ENCODE peak calls at places on chromosomes 7 and 10, in seven cellular contexts. One of them, this sample, is unnamed.

GRCh38 chr7:142800699-142801260 is 30.0 kb downstream of the PRSS2 start:
- DNase-seq in fibroblast of the aortic adventitia: no peak
- DNase-seq in Peyer's patch: no peak
- DNase-seq in MM.1S: no peak
- DNase-seq in thoracic aorta: no peak
- DNase-seq in OCI-LY7: no peak
- DNase-seq in dorsolateral prefrontal cortex: no peak
- DNase-seq in this sample: no peak

GRCh38 chr10:100744136-100744979 is 1.0 kb upstream of the PAX2 start:
- DNase-seq in fibroblast of the aortic adventitia: no peak
- DNase-seq in Peyer's patch: no peak
- DNase-seq in MM.1S: no peak
- DNase-seq in thoracic aorta: no peak
- DNase-seq in OCI-LY7: no peak
- DNase-seq in dorsolateral prefrontal cortex: no peak
- DNase-seq in this sample: no peak

GRCh38 chr7:2090526-2091520 is 141.9 kb downstream of the MAD1L1 start:
- DNase-seq in fibroblast of the aortic adventitia: no peak
- DNase-seq in Peyer's patch: no peak
- DNase-seq in MM.1S: no peak
- DNase-seq in thoracic aorta: no peak
- DNase-seq in OCI-LY7: no peak
- DNase-seq in dorsolateral prefrontal cortex: no peak
- DNase-seq in this sample: no peak

GRCh38 chr10:78630944-78631838 is 437.6 kb upstream of the ZMIZ1 start:
- DNase-seq in fibroblast of the aortic adventitia: peak
- DNase-seq in Peyer's patch: no peak
- DNase-seq in MM.1S: no peak
- DNase-seq in thoracic aorta: no peak
- DNase-seq in OCI-LY7: no peak
- DNase-seq in dorsolateral prefrontal cortex: no peak
- DNase-seq in this sample: no peak

GRCh38 chr10:91901784-91902677 is 7.3 kb downstream of the FGFBP3 start:
- DNase-seq in fibroblast of the aortic adventitia: peak
- DNase-seq in Peyer's patch: no peak
- DNase-seq in MM.1S: no peak
- DNase-seq in thoracic aorta: peak
- DNase-seq in OCI-LY7: no peak
- DNase-seq in dorsolateral prefrontal cortex: no peak
- DNase-seq in this sample: peak

GRCh38 chr10:92291921-92292860 is 1.2 kb downstream of the MARCHF5 start:
- DNase-seq in fibroblast of the aortic adventitia: peak
- DNase-seq in Peyer's patch: peak
- DNase-seq in MM.1S: peak
- DNase-seq in thoracic aorta: no peak
- DNase-seq in OCI-LY7: peak
- DNase-seq in dorsolateral prefrontal cortex: no peak
- DNase-seq in this sample: peak

GRCh38 chr10:71736570-71737355 is 17.2 kb upstream of the C10orf105 start:
- DNase-seq in fibroblast of the aortic adventitia: no peak
- DNase-seq in Peyer's patch: no peak
- DNase-seq in MM.1S: no peak
- DNase-seq in thoracic aorta: no peak
- DNase-seq in OCI-LY7: no peak
- DNase-seq in dorsolateral prefrontal cortex: no peak
- DNase-seq in this sample: no peak

GRCh38 chr7:121541457-121541856 is 145.3 kb upstream of the FAM3C start:
- DNase-seq in fibroblast of the aortic adventitia: no peak
- DNase-seq in Peyer's patch: no peak
- DNase-seq in MM.1S: no peak
- DNase-seq in thoracic aorta: no peak
- DNase-seq in OCI-LY7: no peak
- DNase-seq in dorsolateral prefrontal cortex: no peak
- DNase-seq in this sample: no peak

GRCh38 chr7:37315752-37316711 is 132.6 kb downstream of the ELMO1 start:
- DNase-seq in fibroblast of the aortic adventitia: no peak
- DNase-seq in Peyer's patch: no peak
- DNase-seq in MM.1S: no peak
- DNase-seq in thoracic aorta: no peak
- DNase-seq in OCI-LY7: no peak
- DNase-seq in dorsolateral prefrontal cortex: no peak
- DNase-seq in this sample: no peak

GRCh38 chr10:13971586-13972475 is 358.9 kb downstream of the FRMD4A start:
- DNase-seq in fibroblast of the aortic adventitia: peak
- DNase-seq in Peyer's patch: no peak
- DNase-seq in MM.1S: no peak
- DNase-seq in thoracic aorta: no peak
- DNase-seq in OCI-LY7: no peak
- DNase-seq in dorsolateral prefrontal cortex: no peak
- DNase-seq in this sample: no peak

GRCh38 chr7:10798044-10798443 is 175.6 kb upstream of the PHF14 start:
- DNase-seq in fibroblast of the aortic adventitia: no peak
- DNase-seq in Peyer's patch: no peak
- DNase-seq in MM.1S: no peak
- DNase-seq in thoracic aorta: no peak
- DNase-seq in OCI-LY7: no peak
- DNase-seq in dorsolateral prefrontal cortex: no peak
- DNase-seq in this sample: no peak

GRCh38 chr7:2245883-2246679 is 4.1 kb downstream of the NUDT1 start:
- DNase-seq in fibroblast of the aortic adventitia: no peak
- DNase-seq in Peyer's patch: no peak
- DNase-seq in MM.1S: no peak
- DNase-seq in thoracic aorta: no peak
- DNase-seq in OCI-LY7: no peak
- DNase-seq in dorsolateral prefrontal cortex: peak
- DNase-seq in this sample: no peak

GRCh38 chr10:9342865-9343450 is 1288.5 kb downstream of the GATA3 start:
- DNase-seq in fibroblast of the aortic adventitia: peak
- DNase-seq in Peyer's patch: no peak
- DNase-seq in MM.1S: peak
- DNase-seq in thoracic aorta: no peak
- DNase-seq in OCI-LY7: peak
- DNase-seq in dorsolateral prefrontal cortex: no peak
- DNase-seq in this sample: peak

GRCh38 chr10:72058989-72059842 is 29.1 kb downstream of the SPOCK2 start:
- DNase-seq in fibroblast of the aortic adventitia: peak
- DNase-seq in Peyer's patch: no peak
- DNase-seq in MM.1S: no peak
- DNase-seq in thoracic aorta: no peak
- DNase-seq in OCI-LY7: no peak
- DNase-seq in dorsolateral prefrontal cortex: no peak
- DNase-seq in this sample: no peak

GRCh38 chr7:131502810-131503545 is 53.5 kb downstream of the PODXL start:
- DNase-seq in fibroblast of the aortic adventitia: peak
- DNase-seq in Peyer's patch: no peak
- DNase-seq in MM.1S: no peak
- DNase-seq in thoracic aorta: no peak
- DNase-seq in OCI-LY7: no peak
- DNase-seq in dorsolateral prefrontal cortex: no peak
- DNase-seq in this sample: no peak

GRCh38 chr7:45084901-45085618 is 3.7 kb downstream of the NACAD start:
- DNase-seq in fibroblast of the aortic adventitia: no peak
- DNase-seq in Peyer's patch: no peak
- DNase-seq in MM.1S: no peak
- DNase-seq in thoracic aorta: no peak
- DNase-seq in OCI-LY7: no peak
- DNase-seq in dorsolateral prefrontal cortex: no peak
- DNase-seq in this sample: no peak

GRCh38 chr10:43340619-43341018 is 30.8 kb upstream of the FXYD4 start:
- DNase-seq in fibroblast of the aortic adventitia: no peak
- DNase-seq in Peyer's patch: no peak
- DNase-seq in MM.1S: no peak
- DNase-seq in thoracic aorta: no peak
- DNase-seq in OCI-LY7: no peak
- DNase-seq in dorsolateral prefrontal cortex: no peak
- DNase-seq in this sample: no peak

GRCh38 chr7:1649751-1650326 is 20.2 kb upstream of the ELFN1 start:
- DNase-seq in fibroblast of the aortic adventitia: no peak
- DNase-seq in Peyer's patch: no peak
- DNase-seq in MM.1S: no peak
- DNase-seq in thoracic aorta: no peak
- DNase-seq in OCI-LY7: no peak
- DNase-seq in dorsolateral prefrontal cortex: no peak
- DNase-seq in this sample: no peak

GRCh38 chr7:94829987-94830386 is 77.4 kb upstream of the PPP1R9A start:
- DNase-seq in fibroblast of the aortic adventitia: no peak
- DNase-seq in Peyer's patch: no peak
- DNase-seq in MM.1S: no peak
- DNase-seq in thoracic aorta: no peak
- DNase-seq in OCI-LY7: no peak
- DNase-seq in dorsolateral prefrontal cortex: no peak
- DNase-seq in this sample: no peak

GRCh38 chr7:41117431-41117830 is 585.5 kb downstream of the INHBA start:
- DNase-seq in fibroblast of the aortic adventitia: no peak
- DNase-seq in Peyer's patch: no peak
- DNase-seq in MM.1S: no peak
- DNase-seq in thoracic aorta: no peak
- DNase-seq in OCI-LY7: no peak
- DNase-seq in dorsolateral prefrontal cortex: no peak
- DNase-seq in this sample: no peak

GRCh38 chr7:91164948-91165845 is 99.0 kb upstream of the FZD1 start:
- DNase-seq in fibroblast of the aortic adventitia: peak
- DNase-seq in Peyer's patch: no peak
- DNase-seq in MM.1S: no peak
- DNase-seq in thoracic aorta: no peak
- DNase-seq in OCI-LY7: peak
- DNase-seq in dorsolateral prefrontal cortex: no peak
- DNase-seq in this sample: no peak

GRCh38 chr7:111356941-111357340 is 205.4 kb downstream of the IMMP2L start:
- DNase-seq in fibroblast of the aortic adventitia: peak
- DNase-seq in Peyer's patch: no peak
- DNase-seq in MM.1S: no peak
- DNase-seq in thoracic aorta: no peak
- DNase-seq in OCI-LY7: no peak
- DNase-seq in dorsolateral prefrontal cortex: no peak
- DNase-seq in this sample: no peak

GRCh38 chr7:84904561-84904960 is 282.3 kb downstream of the SEMA3D start:
- DNase-seq in fibroblast of the aortic adventitia: no peak
- DNase-seq in Peyer's patch: no peak
- DNase-seq in MM.1S: no peak
- DNase-seq in thoracic aorta: no peak
- DNase-seq in OCI-LY7: no peak
- DNase-seq in dorsolateral prefrontal cortex: no peak
- DNase-seq in this sample: no peak

GRCh38 chr7:26857534-26858228 is 6.7 kb downstream of the SKAP2 start:
- DNase-seq in fibroblast of the aortic adventitia: no peak
- DNase-seq in Peyer's patch: peak
- DNase-seq in MM.1S: no peak
- DNase-seq in thoracic aorta: no peak
- DNase-seq in OCI-LY7: no peak
- DNase-seq in dorsolateral prefrontal cortex: no peak
- DNase-seq in this sample: no peak

GRCh38 chr7:26855421-26855820 is 9.0 kb downstream of the SKAP2 start:
- DNase-seq in fibroblast of the aortic adventitia: no peak
- DNase-seq in Peyer's patch: no peak
- DNase-seq in MM.1S: no peak
- DNase-seq in thoracic aorta: no peak
- DNase-seq in OCI-LY7: no peak
- DNase-seq in dorsolateral prefrontal cortex: no peak
- DNase-seq in this sample: no peak

GRCh38 chr7:26857170-26857533 is 7.2 kb downstream of the SKAP2 start:
- DNase-seq in fibroblast of the aortic adventitia: no peak
- DNase-seq in Peyer's patch: no peak
- DNase-seq in MM.1S: no peak
- DNase-seq in thoracic aorta: no peak
- DNase-seq in OCI-LY7: no peak
- DNase-seq in dorsolateral prefrontal cortex: no peak
- DNase-seq in this sample: no peak

GRCh38 chr7:26854932-26855331 is 9.5 kb downstream of the SKAP2 start:
- DNase-seq in fibroblast of the aortic adventitia: no peak
- DNase-seq in Peyer's patch: no peak
- DNase-seq in MM.1S: no peak
- DNase-seq in thoracic aorta: no peak
- DNase-seq in OCI-LY7: no peak
- DNase-seq in dorsolateral prefrontal cortex: no peak
- DNase-seq in this sample: no peak

DNA sequence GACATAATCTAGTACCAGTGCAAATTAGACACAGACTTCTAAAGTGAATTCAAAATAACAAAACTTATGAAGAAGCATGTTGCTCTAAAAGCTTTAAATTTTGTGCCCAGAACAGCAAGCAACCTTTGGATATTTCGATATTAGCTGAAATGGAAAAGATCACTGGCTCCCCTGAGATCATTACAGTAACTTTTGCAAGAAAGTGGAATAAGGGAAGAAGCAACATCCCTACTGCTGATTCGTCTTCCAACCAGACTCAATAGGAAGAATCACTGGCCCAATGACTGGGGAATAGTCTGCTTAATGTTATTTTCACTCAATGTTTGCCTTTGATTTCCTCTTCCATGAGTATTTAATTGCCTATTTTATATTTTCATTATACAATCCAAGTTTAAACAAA is 7.9 kb downstream of the SKAP2 start:
- DNase-seq in fibroblast of the aortic adventitia: no peak
- DNase-seq in Peyer's patch: no peak
- DNase-seq in MM.1S: no peak
- DNase-seq in thoracic aorta: no peak
- DNase-seq in OCI-LY7: no peak
- DNase-seq in dorsolateral prefrontal cortex: no peak
- DNase-seq in this sample: no peak
- H3K4me3 ChIP-seq in fibroblast of the aortic adventitia: no peak
- H3K4me3 ChIP-seq in Peyer's patch: peak
- H3K4me3 ChIP-seq in MM.1S: no peak
- H3K4me3 ChIP-seq in thoracic aorta: no peak
- H3K4me3 ChIP-seq in OCI-LY7: no peak
- H3K4me3 ChIP-seq in dorsolateral prefrontal cortex: no peak
- H3K4me3 ChIP-seq in this sample: no peak

DNA sequence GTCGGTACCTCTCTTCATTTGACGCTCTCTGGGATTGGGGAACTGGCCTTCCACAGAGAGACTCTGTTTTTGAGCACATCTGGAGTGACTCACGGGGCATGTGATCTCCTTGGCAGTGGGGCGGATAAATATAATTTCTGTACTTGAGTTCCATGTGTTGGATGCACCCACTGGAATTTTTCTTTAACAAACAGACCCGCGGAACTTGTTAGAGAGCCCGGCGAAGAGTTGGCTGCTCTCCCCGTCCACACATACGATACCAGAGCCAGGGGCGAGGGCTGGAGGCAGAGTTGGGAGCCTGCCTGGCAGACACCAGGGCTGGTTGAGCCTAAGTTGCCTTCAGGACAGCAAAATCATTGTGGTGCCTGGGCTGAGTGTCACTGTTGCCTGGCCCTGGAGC is at the start of gene FAM180A:
- DNase-seq in fibroblast of the aortic adventitia: peak
- DNase-seq in Peyer's patch: no peak
- DNase-seq in MM.1S: no peak
- DNase-seq in thoracic aorta: peak
- DNase-seq in OCI-LY7: no peak
- DNase-seq in dorsolateral prefrontal cortex: no peak
- DNase-seq in this sample: no peak
- H3K4me3 ChIP-seq in fibroblast of the aortic adventitia: peak
- H3K4me3 ChIP-seq in Peyer's patch: peak
- H3K4me3 ChIP-seq in MM.1S: no peak
- H3K4me3 ChIP-seq in thoracic aorta: peak
- H3K4me3 ChIP-seq in OCI-LY7: no peak
- H3K4me3 ChIP-seq in dorsolateral prefrontal cortex: no peak
- H3K4me3 ChIP-seq in this sample: no peak

GRCh38 chr10:69090687-69091450 is 3.0 kb downstream of the SRGN start:
- DNase-seq in fibroblast of the aortic adventitia: peak
- DNase-seq in Peyer's patch: no peak
- DNase-seq in MM.1S: no peak
- DNase-seq in thoracic aorta: no peak
- DNase-seq in OCI-LY7: no peak
- DNase-seq in dorsolateral prefrontal cortex: no peak
- DNase-seq in this sample: no peak
- H3K4me3 ChIP-seq in fibroblast of the aortic adventitia: no peak
- H3K4me3 ChIP-seq in Peyer's patch: peak
- H3K4me3 ChIP-seq in MM.1S: peak
- H3K4me3 ChIP-seq in thoracic aorta: peak
- H3K4me3 ChIP-seq in OCI-LY7: no peak
- H3K4me3 ChIP-seq in dorsolateral prefrontal cortex: no peak
- H3K4me3 ChIP-seq in this sample: no peak

GRCh38 chr10:62083413-62083794 is 181.9 kb downstream of the ARID5B start:
- DNase-seq in fibroblast of the aortic adventitia: peak
- DNase-seq in Peyer's patch: no peak
- DNase-seq in MM.1S: no peak
- DNase-seq in thoracic aorta: no peak
- DNase-seq in OCI-LY7: no peak
- DNase-seq in dorsolateral prefrontal cortex: no peak
- DNase-seq in this sample: no peak
- H3K4me3 ChIP-seq in fibroblast of the aortic adventitia: peak
- H3K4me3 ChIP-seq in Peyer's patch: no peak
- H3K4me3 ChIP-seq in MM.1S: no peak
- H3K4me3 ChIP-seq in thoracic aorta: peak
- H3K4me3 ChIP-seq in OCI-LY7: peak
- H3K4me3 ChIP-seq in dorsolateral prefrontal cortex: no peak
- H3K4me3 ChIP-seq in this sample: no peak